ENCODE peak calls at places on chromosomes 2 and 18, in four cellular contexts. One of them, this sample, is unnamed.

GRCh38 chr2:105644174-105644980 is 100.3 kb upstream of the NCK2 start:
- DNase-seq in AG04450: no peak
- DNase-seq in A549: peak; percentile 43
- DNase-seq in sigmoid colon: no peak
- DNase-seq in this sample: no peak

GRCh38 chr2:187302146-187302545 is 145.9 kb downstream of the CALCRL start:
- DNase-seq in AG04450: no peak
- DNase-seq in A549: no peak
- DNase-seq in sigmoid colon: no peak
- DNase-seq in this sample: no peak

GRCh38 chr18:10318686-10318960 is 135.8 kb upstream of the APCDD1 start:
- DNase-seq in AG04450: no peak
- DNase-seq in A549: no peak
- DNase-seq in sigmoid colon: no peak
- DNase-seq in this sample: no peak

GRCh38 chr2:5444854-5445253 is 247.3 kb upstream of the SOX11 start:
- DNase-seq in AG04450: no peak
- DNase-seq in A549: no peak
- DNase-seq in sigmoid colon: no peak
- DNase-seq in this sample: no peak

GRCh38 chr2:156883828-156884615 is 373.5 kb upstream of the GALNT5 start:
- DNase-seq in AG04450: no peak
- DNase-seq in A549: peak; percentile 62
- DNase-seq in sigmoid colon: no peak
- DNase-seq in this sample: no peak

GRCh38 chr18:77650799-77651385 is 401.2 kb downstream of the GALR1 start:
- DNase-seq in AG04450: no peak
- DNase-seq in A549: peak; percentile 44
- DNase-seq in sigmoid colon: peak; percentile 87
- DNase-seq in this sample: peak; percentile 89

GRCh38 chr2:148567716-148568115 is 76.8 kb upstream of the EPC2 start:
- DNase-seq in AG04450: no peak
- DNase-seq in A549: no peak
- DNase-seq in sigmoid colon: no peak
- DNase-seq in this sample: no peak

GRCh38 chr2:28951910-28952805 is 28.9 kb upstream of the TOGARAM2 start:
- DNase-seq in AG04450: no peak
- DNase-seq in A549: peak; percentile 73
- DNase-seq in sigmoid colon: peak; percentile 70
- DNase-seq in this sample: no peak

GRCh38 chr18:666628-667027 is 9.2 kb downstream of the TYMS start:
- DNase-seq in AG04450: no peak
- DNase-seq in A549: no peak
- DNase-seq in sigmoid colon: no peak
- DNase-seq in this sample: no peak

GRCh38 chr18:76874643-76875389 is 52.5 kb downstream of the ZNF236 start:
- DNase-seq in AG04450: no peak
- DNase-seq in A549: no peak
- DNase-seq in sigmoid colon: no peak
- DNase-seq in this sample: no peak

GRCh38 chr2:119694994-119695521 is 16.1 kb downstream of the TMEM177 start:
- DNase-seq in AG04450: no peak
- DNase-seq in A549: no peak
- DNase-seq in sigmoid colon: no peak
- DNase-seq in this sample: no peak

GRCh38 chr2:36618381-36618780 is 20.4 kb upstream of the FEZ2 start:
- DNase-seq in AG04450: peak; percentile 30
- DNase-seq in A549: peak; percentile 88
- DNase-seq in sigmoid colon: no peak
- DNase-seq in this sample: no peak

GRCh38 chr2:227205701-227206100 is 41.3 kb downstream of the COL4A3 start:
- DNase-seq in AG04450: no peak
- DNase-seq in A549: no peak
- DNase-seq in sigmoid colon: no peak
- DNase-seq in this sample: no peak

GRCh38 chr2:136522724-136523123 is 242.6 kb upstream of the THSD7B start:
- DNase-seq in AG04450: no peak
- DNase-seq in A549: no peak
- DNase-seq in sigmoid colon: no peak
- DNase-seq in this sample: no peak

GRCh38 chr2:129192841-129193253 is 786.6 kb upstream of the RAB6C start:
- DNase-seq in AG04450: no peak
- DNase-seq in A549: no peak
- DNase-seq in sigmoid colon: no peak
- DNase-seq in this sample: no peak

GRCh38 chr2:177888581-177888980 is 184.0 kb downstream of the PDE11A start:
- DNase-seq in AG04450: no peak
- DNase-seq in A549: no peak
- DNase-seq in sigmoid colon: no peak
- DNase-seq in this sample: no peak

GRCh38 chr2:161436411-161436810 is 20.3 kb downstream of the TBR1 start:
- DNase-seq in AG04450: peak; percentile 26
- DNase-seq in A549: no peak
- DNase-seq in sigmoid colon: no peak
- DNase-seq in this sample: no peak

GRCh38 chr2:28835787-28836186 is 25.2 kb downstream of the SPDYA start:
- DNase-seq in AG04450: no peak
- DNase-seq in A549: no peak
- DNase-seq in sigmoid colon: no peak
- DNase-seq in this sample: no peak

GRCh38 chr2:233356546-233357308 is 2.4 kb downstream of the DGKD start:
- DNase-seq in AG04450: no peak
- DNase-seq in A549: no peak
- DNase-seq in sigmoid colon: no peak
- DNase-seq in this sample: no peak

GRCh38 chr2:229674830-229675530 is 39.4 kb downstream of the DNER start:
- DNase-seq in AG04450: no peak
- DNase-seq in A549: no peak
- DNase-seq in sigmoid colon: no peak
- DNase-seq in this sample: no peak

GRCh38 chr2:224816816-224817215 is 100.7 kb upstream of the CCDC195 start:
- DNase-seq in AG04450: no peak
- DNase-seq in A549: peak; percentile 47
- DNase-seq in sigmoid colon: no peak
- DNase-seq in this sample: no peak

GRCh38 chr2:160862226-160862625 is 298.0 kb upstream of the TANK start:
- DNase-seq in AG04450: no peak
- DNase-seq in A549: no peak
- DNase-seq in sigmoid colon: no peak
- DNase-seq in this sample: no peak

DNA sequence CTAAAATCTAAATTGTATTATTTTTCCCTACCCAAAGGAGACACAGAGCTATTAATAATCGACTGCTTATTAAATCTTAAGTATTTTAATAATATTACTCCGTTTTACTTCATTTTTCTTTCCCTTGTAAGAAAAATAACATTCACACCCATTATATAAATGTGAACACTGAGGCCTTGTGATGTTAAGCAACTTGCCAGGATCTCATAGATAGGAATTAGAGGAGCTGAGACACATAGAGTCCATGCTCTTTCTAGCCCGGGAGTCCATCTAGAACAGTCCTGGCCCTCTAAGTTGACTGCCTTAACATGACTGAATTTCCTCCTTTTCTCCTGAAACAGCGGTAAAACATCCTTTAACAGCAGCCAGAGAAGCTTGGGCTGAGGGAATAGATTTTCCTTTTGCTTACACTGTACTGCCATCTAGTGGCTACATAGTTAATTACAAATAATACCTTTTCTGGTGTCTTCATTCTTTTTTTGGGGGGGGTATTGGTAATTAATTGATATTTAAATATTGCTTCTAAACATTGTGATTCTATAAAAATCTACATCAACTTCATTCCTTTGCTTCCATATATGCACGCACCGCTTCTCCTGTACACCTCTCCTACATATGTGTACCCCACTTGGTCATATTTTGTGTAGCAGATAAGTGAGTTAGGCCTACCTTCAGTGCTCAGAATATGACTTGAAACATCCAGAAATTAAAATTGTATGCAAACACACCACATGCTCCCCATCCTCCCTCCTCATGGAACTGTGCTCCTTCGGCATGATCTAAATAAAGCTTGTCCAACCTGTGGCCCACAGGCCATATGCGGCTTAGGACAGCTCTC is 125.8 kb upstream of the HNMT start:
- DNase-seq in AG04450: peak; percentile 8
- DNase-seq in A549: peak; percentile 45
- DNase-seq in sigmoid colon: no peak
- DNase-seq in this sample: no peak
- TF ChIP-seq CTCF in AG04450: peak; percentile 62
- TF ChIP-seq CTCF in A549: peak; percentile 85
- TF ChIP-seq CTCF in sigmoid colon: peak; percentile 57
- TF ChIP-seq CTCF in this sample: peak; percentile 62

DNA sequence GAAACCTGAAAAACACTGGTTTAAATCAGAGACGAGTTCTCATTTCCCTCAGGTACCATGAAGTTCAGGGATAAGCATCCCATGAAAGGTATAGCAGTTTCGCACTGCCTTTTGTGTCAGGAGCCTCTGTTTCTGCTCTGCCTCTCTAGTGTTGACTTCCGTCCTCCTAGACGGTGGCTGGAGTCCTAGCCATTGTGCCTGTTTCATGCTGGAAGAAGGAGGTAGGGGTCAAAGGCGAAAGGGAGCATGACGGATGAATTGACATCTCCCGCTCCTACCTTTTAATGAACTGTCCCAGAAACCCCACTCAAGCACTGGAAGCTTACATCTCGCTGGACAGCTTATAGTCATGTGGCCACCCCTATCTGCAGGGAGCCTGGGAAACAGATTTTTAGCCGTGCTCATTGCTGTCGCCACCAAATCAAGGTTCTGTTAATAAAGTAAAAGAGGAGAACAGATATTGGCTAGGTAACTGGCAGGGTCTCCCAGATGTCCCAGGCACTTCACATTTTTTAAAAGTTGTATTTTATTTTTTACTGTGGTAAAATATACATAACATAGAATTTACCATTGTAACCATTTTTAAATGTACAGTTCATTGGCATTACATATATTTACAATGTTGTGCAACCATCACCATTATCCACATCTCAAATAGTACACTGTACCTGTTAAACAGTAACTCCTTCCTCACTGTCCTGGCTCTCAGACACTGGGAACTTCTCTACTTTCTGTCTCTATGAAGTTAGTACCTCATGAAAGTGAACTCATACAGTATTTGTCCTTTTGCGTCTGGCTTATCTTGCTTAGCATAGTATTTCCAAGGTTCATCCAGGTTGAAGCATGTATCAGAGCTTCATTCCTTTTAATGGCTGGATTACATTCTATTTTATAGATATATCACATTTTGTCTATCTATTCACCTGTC is 55.0 kb upstream of the CTLA4 start:
- DNase-seq in AG04450: no peak
- DNase-seq in A549: no peak
- DNase-seq in sigmoid colon: no peak
- DNase-seq in this sample: no peak
- H3K27ac ChIP-seq in AG04450: peak overlapping the region; percentile 86
- H3K27ac ChIP-seq in A549: peak overlapping the region; percentile 84
- H3K27ac ChIP-seq in sigmoid colon: no peak overlapping the region
- H3K27ac ChIP-seq in this sample: peak overlapping the region; percentile 77

DNA sequence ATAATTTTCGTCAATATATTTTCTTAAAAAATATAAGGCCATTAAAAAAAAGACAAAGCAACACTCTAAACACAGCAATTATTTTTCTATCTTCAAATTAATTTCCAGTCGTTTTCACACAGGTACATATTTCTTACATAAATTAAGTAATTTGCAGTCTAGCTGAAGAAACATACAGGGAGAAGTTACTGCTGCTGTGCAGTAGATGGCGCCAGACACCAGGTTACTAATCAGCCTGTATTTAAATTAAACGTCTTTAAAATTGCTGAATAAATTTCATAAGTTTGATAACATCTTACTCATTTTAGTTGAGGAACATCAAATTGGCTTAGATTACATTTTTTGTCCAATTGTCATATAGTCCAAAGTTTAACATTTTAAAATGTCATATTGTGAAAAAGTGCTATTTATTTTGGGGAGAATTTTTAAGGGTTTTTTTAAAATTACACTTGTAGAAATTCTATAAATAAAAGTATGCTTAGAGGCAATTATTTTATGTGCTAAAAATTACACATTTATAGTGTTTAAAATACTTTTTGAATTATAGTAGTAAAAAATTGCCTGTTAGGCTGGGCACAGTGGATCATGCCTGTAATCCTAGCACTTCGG is 88.4 kb downstream of the PMAIP1 start:
- DNase-seq in AG04450: peak; percentile 51
- DNase-seq in A549: peak; percentile 53
- DNase-seq in sigmoid colon: no peak
- DNase-seq in this sample: no peak
- TF ChIP-seq CTCF in AG04450: peak; percentile 97
- TF ChIP-seq CTCF in A549: peak; percentile 91
- TF ChIP-seq CTCF in sigmoid colon: peak; percentile 86
- TF ChIP-seq CTCF in this sample: peak; percentile 78

DNA sequence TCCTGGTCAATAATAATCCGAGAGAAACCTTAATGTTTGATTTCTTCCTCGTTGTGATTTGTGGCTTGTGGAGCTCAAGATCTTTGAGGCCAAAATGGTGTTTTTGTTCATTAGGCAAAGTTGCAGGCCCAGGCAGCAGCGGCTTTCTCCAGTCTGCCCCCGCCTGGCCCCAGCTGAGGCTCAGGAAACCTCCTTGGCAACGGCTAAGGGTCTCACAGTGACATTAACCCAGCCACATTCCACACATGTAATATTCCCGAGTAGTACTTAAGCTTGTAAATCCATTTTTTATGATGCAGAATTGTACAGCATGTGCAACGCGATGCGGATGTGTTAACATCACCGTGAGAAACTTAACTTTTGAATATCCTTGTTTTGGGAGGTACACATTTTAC is 200.1 kb downstream of the BCL11A start:
- DNase-seq in AG04450: no peak
- DNase-seq in A549: no peak
- DNase-seq in sigmoid colon: no peak
- DNase-seq in this sample: no peak
- H3K27ac ChIP-seq in AG04450: no peak overlapping the region
- H3K27ac ChIP-seq in A549: no peak overlapping the region
- H3K27ac ChIP-seq in sigmoid colon: no peak overlapping the region
- H3K27ac ChIP-seq in this sample: peak overlapping the region; percentile 74